ENCODE peak calls at places on chromosome 2, in eight cellular contexts. F is EL; X is stimulated activated naive CD4-positive, alpha-beta T cell; S is skeletal muscle cell; M is GM23338; T is foreskin fibroblast; K is A673; P is T-helper 22 cell. Z is an unnamed sample.

GRCh38 chr2:217611056-217611455 is 391.7 kb downstream of the TNS1 start:
- DNase-seq in F (no peak), X (no peak), S (no peak), M (no peak), T (no peak), K (no peak), P (no peak), Z (no peak)

GRCh38 chr2:218879881-218880748 is 537 bp upstream of the WNT10A start:
- DNase-seq in F (no peak), X (peak), S (no peak), M (peak), T (no peak), K (peak), P (peak), Z (no peak)

GRCh38 chr2:204505946-204506345 is 39.3 kb upstream of the PARD3B start:
- DNase-seq in F (peak), X (no peak), S (peak), M (no peak), T (peak), K (no peak), P (no peak), Z (peak)

GRCh38 chr2:65436825-65437221 is 4.4 kb upstream of the SPRED2 start:
- DNase-seq in F (no peak), X (no peak), S (no peak), M (peak), T (no peak), K (no peak), P (no peak), Z (no peak)

GRCh38 chr2:35504419-35504818 is 851.2 kb upstream of the CRIM1 start:
- DNase-seq in F (no peak), X (no peak), S (no peak), M (no peak), T (no peak), K (no peak), P (no peak), Z (no peak)

GRCh38 chr2:34736482-34736881 is 1137.4 kb upstream of the FAM98A start:
- DNase-seq in F (no peak), X (no peak), S (no peak), M (no peak), T (no peak), K (no peak), P (no peak), Z (no peak)

GRCh38 chr2:13654416-13654815 is 937.7 kb downstream of the TRIB2 start:
- DNase-seq in F (no peak), X (no peak), S (no peak), M (no peak), T (no peak), K (no peak), P (no peak), Z (peak)

GRCh38 chr2:205892141-205893064 is 193.6 kb downstream of the INO80D start:
- DNase-seq in F (no peak), X (no peak), S (no peak), M (peak), T (no peak), K (peak), P (no peak), Z (peak)

GRCh38 chr2:134372611-134373131 is 118.8 kb downstream of the MGAT5 start:
- DNase-seq in F (peak), X (no peak), S (peak), M (no peak), T (peak), K (peak), P (no peak), Z (peak)

GRCh38 chr2:205763708-205764501 is 81.6 kb downstream of the NRP2 start:
- DNase-seq in F (peak), X (no peak), S (peak), M (peak), T (peak), K (peak), P (no peak), Z (peak)

GRCh38 chr2:101616411-101616810 is 81.1 kb upstream of the MAP4K4 start:
- DNase-seq in F (no peak), X (no peak), S (peak), M (no peak), T (peak), K (no peak), P (no peak), Z (peak)

GRCh38 chr2:129912066-129912820 is 67.2 kb upstream of the RAB6C start:
- DNase-seq in F (no peak), X (no peak), S (no peak), M (no peak), T (no peak), K (no peak), P (no peak), Z (no peak)

GRCh38 chr2:171798156-171798815 is 95.8 kb downstream of the SLC25A12 start:
- DNase-seq in F (peak), X (no peak), S (peak), M (no peak), T (peak), K (no peak), P (no peak), Z (peak)

GRCh38 chr2:111011218-111011617 is 109.5 kb upstream of the BCL2L11 start:
- DNase-seq in F (no peak), X (no peak), S (no peak), M (no peak), T (no peak), K (no peak), P (no peak), Z (no peak)

GRCh38 chr2:127580167-127581049 is 44.9 kb downstream of the MYO7B start:
- DNase-seq in F (no peak), X (no peak), S (no peak), M (no peak), T (no peak), K (no peak), P (no peak), Z (no peak)

GRCh38 chr2:391658-392170 is 103.8 kb upstream of the ALKAL2 start:
- DNase-seq in F (no peak), X (no peak), S (no peak), M (no peak), T (no peak), K (no peak), P (no peak), Z (no peak)

GRCh38 chr2:128318776-128319456 is at the start of gene HS6ST1:
- DNase-seq in F (peak), X (peak), S (no peak), M (peak), T (peak), K (peak), P (peak), Z (peak)

GRCh38 chr2:120224256-120224655 is 1.1 kb upstream of the TMEM185B start:
- DNase-seq in F (no peak), X (no peak), S (no peak), M (no peak), T (no peak), K (no peak), P (no peak), Z (no peak)

GRCh38 chr2:113754989-113755689 is 1.3 kb downstream of the SLC35F5 start:
- DNase-seq in F (peak), X (no peak), S (no peak), M (no peak), T (no peak), K (no peak), P (no peak), Z (peak)

GRCh38 chr2:23806665-23807064 is 120.3 kb downstream of the ATAD2B start:
- DNase-seq in F (no peak), X (no peak), S (no peak), M (no peak), T (no peak), K (no peak), P (no peak), Z (no peak)

GRCh38 chr2:78676921-78677696 is 348.4 kb upstream of the REG3G start:
- DNase-seq in F (no peak), X (no peak), S (no peak), M (peak), T (no peak), K (peak), P (no peak), Z (no peak)

GRCh38 chr2:190765386-190766173 is 115.0 kb upstream of the GLS start:
- DNase-seq in F (peak), X (no peak), S (peak), M (no peak), T (peak), K (no peak), P (no peak), Z (peak)

GRCh38 chr2:226888378-226888915 is 52.6 kb downstream of the RHBDD1 start:
- DNase-seq in F (no peak), X (no peak), S (no peak), M (no peak), T (no peak), K (no peak), P (no peak), Z (peak)

GRCh38 chr2:138531913-138532312 is 30.3 kb downstream of the SPOPL start:
- DNase-seq in F (no peak), X (no peak), S (no peak), M (peak), T (no peak), K (peak), P (no peak), Z (no peak)

GRCh38 chr2:144484201-144484948 is 35.5 kb downstream of the ZEB2 start:
- DNase-seq in F (no peak), X (no peak), S (no peak), M (no peak), T (no peak), K (no peak), P (no peak), Z (no peak)

GRCh38 chr2:151153601-151154000 is 108.1 kb downstream of the RBM43 start:
- DNase-seq in F (no peak), X (no peak), S (no peak), M (no peak), T (peak), K (no peak), P (no peak), Z (no peak)

GRCh38 chr2:158650646-158651357 is 144.3 kb upstream of the DAPL1 start:
- DNase-seq in F (no peak), X (no peak), S (no peak), M (no peak), T (no peak), K (no peak), P (no peak), Z (no peak)

GRCh38 chr2:64644240-64645013 is 9.3 kb downstream of the SERTAD2 start:
- DNase-seq in F (peak), X (peak), S (peak), M (peak), T (peak), K (peak), P (no peak), Z (peak)

GRCh38 chr2:127388423-127389164 is 819 bp upstream of the MAP3K2 start:
- DNase-seq in F (no peak), X (no peak), S (no peak), M (peak), T (no peak), K (no peak), P (no peak), Z (no peak)

GRCh38 chr2:163800889-163801498 is 65.2 kb upstream of the FIGN start:
- DNase-seq in F (peak), X (no peak), S (peak), M (no peak), T (no peak), K (peak), P (no peak), Z (peak)

GRCh38 chr2:163859951-163860350 is 124.1 kb upstream of the FIGN start:
- DNase-seq in F (peak), X (no peak), S (no peak), M (no peak), T (no peak), K (no peak), P (no peak), Z (peak)

GRCh38 chr2:102119255-102119654 is 23.3 kb upstream of the IL1R1 start:
- DNase-seq in F (no peak), X (no peak), S (no peak), M (no peak), T (no peak), K (no peak), P (no peak), Z (no peak)

GRCh38 chr2:2271471-2271941 is 59.6 kb downstream of the MYT1L start:
- DNase-seq in F (peak), X (no peak), S (no peak), M (no peak), T (peak), K (no peak), P (no peak), Z (peak)

GRCh38 chr2:196988599-196988998 is 62.1 kb upstream of the PGAP1 start:
- DNase-seq in F (no peak), X (no peak), S (no peak), M (no peak), T (no peak), K (peak), P (no peak), Z (peak)

GRCh38 chr2:120552800-120553471 is 182.7 kb upstream of the GLI2 start:
- DNase-seq in F (peak), X (no peak), S (no peak), M (peak), T (no peak), K (peak), P (no peak), Z (peak)

GRCh38 chr2:120709608-120710041 is 26.0 kb upstream of the GLI2 start:
- DNase-seq in F (no peak), X (no peak), S (peak), M (peak), T (no peak), K (no peak), P (no peak), Z (peak)

GRCh38 chr2:148988337-148988736 is 50.2 kb upstream of the LYPD6B start:
- DNase-seq in F (no peak), X (no peak), S (no peak), M (no peak), T (no peak), K (no peak), P (no peak), Z (no peak)

GRCh38 chr2:62036761-62037250 is 131.3 kb downstream of the COMMD1 start:
- DNase-seq in F (no peak), X (no peak), S (no peak), M (no peak), T (no peak), K (no peak), P (no peak), Z (no peak)

GRCh38 chr2:205776139-205776538 is 93.8 kb downstream of the NRP2 start:
- DNase-seq in F (peak), X (no peak), S (no peak), M (peak), T (no peak), K (peak), P (no peak), Z (peak)

GRCh38 chr2:33530614-33531344 is 54.3 kb downstream of the RASGRP3 start:
- DNase-seq in F (no peak), X (no peak), S (no peak), M (no peak), T (no peak), K (no peak), P (no peak), Z (no peak)